ENCODE peak calls at places on chromosomes 16 and 17, in four cellular contexts. H, T, A and J are unnamed samples.

GRCh38 chr16:1048442-1049112 is 24.0 kb upstream of the SSTR5 start:
- DNase-seq in H (peak; percentile 86), T (peak; percentile 69), A (peak; percentile 72), J (peak; percentile 41)

GRCh38 chr16:88447881-88448280 is 5.2 kb upstream of the ZFPM1 start:
- DNase-seq in H (no peak), T (no peak), A (no peak), J (no peak)

GRCh38 chr17:82267575-82268379 is 5.7 kb downstream of the CSNK1D start:
- DNase-seq in H (no peak), T (peak; percentile 66), A (peak; percentile 69), J (no peak)

GRCh38 chr17:48244121-48244711 is 136.7 kb downstream of the SNX11 start:
- DNase-seq in H (no peak), T (no peak), A (peak; percentile 27), J (no peak)

GRCh38 chr16:75252946-75253911 is 1.8 kb upstream of the BCAR1 start:
- DNase-seq in H (peak; percentile 85), T (no peak), A (no peak), J (peak; percentile 80)

GRCh38 chr17:6070280-6070894 is at the start of gene WSCD1:
- DNase-seq in H (peak; percentile 33), T (peak; percentile 87), A (no peak), J (no peak)

GRCh38 chr16:50261707-50262235 is 4.6 kb upstream of the ADCY7 start:
- DNase-seq in H (no peak), T (no peak), A (no peak), J (no peak)

GRCh38 chr17:39757931-39758873 is 20.5 kb downstream of the GRB7 start:
- DNase-seq in H (no peak), T (no peak), A (no peak), J (no peak)

GRCh38 chr16:10256855-10257641 is 74.8 kb upstream of the GRIN2A start:
- DNase-seq in H (peak; percentile 66), T (peak; percentile 86), A (peak; percentile 84), J (peak; percentile 9)

GRCh38 chr16:89044394-89045180 is 49.1 kb upstream of the ACSF3 start:
- DNase-seq in H (no peak), T (peak; percentile 85), A (no peak), J (no peak)

GRCh38 chr17:59842901-59843652 is 49.7 kb downstream of the TUBD1 start:
- DNase-seq in H (no peak), T (no peak), A (peak; percentile 33), J (no peak)

GRCh38 chr17:31327534-31328526 is 6.4 kb upstream of the EVI2A start:
- DNase-seq in H (no peak), T (no peak), A (no peak), J (no peak)

GRCh38 chr17:19411641-19412040 is 609 bp downstream of the RNF112 start:
- DNase-seq in H (no peak), T (peak; percentile 73), A (no peak), J (no peak)

GRCh38 chr17:42311240-42312034 is 23.1 kb downstream of the STAT5A start:
- DNase-seq in H (peak; percentile 45), T (peak; percentile 82), A (peak; percentile 84), J (no peak)

GRCh38 chr17:61511480-61512182 is 59.4 kb downstream of the TBX4 start:
- DNase-seq in H (no peak), T (no peak), A (no peak), J (no peak)

GRCh38 chr17:76270770-76271668 is 5.9 kb downstream of the UBALD2 start:
- DNase-seq in H (no peak), T (peak; percentile 40), A (no peak), J (no peak)

GRCh38 chr17:76267051-76267576 is 2.0 kb downstream of the UBALD2 start:
- DNase-seq in H (no peak), T (no peak), A (no peak), J (no peak)

GRCh38 chr17:76268015-76268749 is 3.0 kb downstream of the UBALD2 start:
- DNase-seq in H (no peak), T (peak; percentile 39), A (peak; percentile 87), J (no peak)

GRCh38 chr17:76270127-76270592 is 5.0 kb downstream of the UBALD2 start:
- DNase-seq in H (no peak), T (peak; percentile 47), A (peak; percentile 77), J (no peak)

GRCh38 chr17:76268991-76269981 is 4.1 kb downstream of the UBALD2 start:
- DNase-seq in H (no peak), T (peak; percentile 44), A (peak; percentile 67), J (no peak)
- TF ChIP-seq USF2 in H (no peak), T (no peak), A (no peak), J (no peak)

DNA sequence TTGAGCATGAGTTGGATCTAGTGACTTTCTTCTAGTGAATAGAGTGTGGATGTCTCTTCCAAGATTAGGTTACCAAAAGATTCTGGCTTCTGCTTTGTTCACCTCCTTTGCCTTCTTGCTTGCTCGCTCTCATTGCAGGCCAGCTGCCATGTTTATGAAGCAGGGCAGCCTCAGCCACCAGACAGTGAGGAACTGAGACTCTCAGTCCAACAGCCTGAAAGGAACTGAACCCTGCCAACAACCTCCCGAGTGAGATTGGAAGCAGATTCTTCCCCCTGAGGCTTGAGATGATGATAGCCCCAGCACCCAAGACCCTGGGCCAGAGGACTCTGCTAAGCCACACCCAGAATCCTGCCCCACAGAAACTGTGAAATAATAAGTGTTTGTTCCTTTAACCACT is 48.4 kb downstream of the NOG start:
- DNase-seq in H (no peak), T (no peak), A (no peak), J (no peak)
- TF ChIP-seq TEAD4 in H (no peak), T (no peak), A (no peak), J (no peak)

GRCh38 chr17:9801505-9801904 is 10.1 kb upstream of the DHRS7C start:
- DNase-seq in H (no peak), T (no peak), A (no peak), J (no peak)

GRCh38 chr17:9802701-9803100 is 11.3 kb upstream of the DHRS7C start:
- DNase-seq in H (no peak), T (no peak), A (no peak), J (no peak)

GRCh38 chr17:9798724-9799123 is 7.3 kb upstream of the DHRS7C start:
- DNase-seq in H (no peak), T (no peak), A (no peak), J (no peak)

GRCh38 chr17:9805769-9806168 is 14.4 kb upstream of the DHRS7C start:
- DNase-seq in H (no peak), T (no peak), A (no peak), J (no peak)

GRCh38 chr17:9802294-9802693 is 10.9 kb upstream of the DHRS7C start:
- DNase-seq in H (peak; percentile 12), T (no peak), A (no peak), J (no peak)
- TF ChIP-seq USF2 in H (no peak), T (no peak), A (no peak), J (no peak)

GRCh38 chr17:10051112-10051511 is 146.0 kb upstream of the RCVRN start:
- DNase-seq in H (no peak), T (no peak), A (no peak), J (no peak)

GRCh38 chr17:10052414-10052813 is 146.0 kb downstream of the GAS7 start:
- DNase-seq in H (no peak), T (no peak), A (no peak), J (no peak)

GRCh38 chr17:10048951-10049350 is 143.9 kb upstream of the RCVRN start:
- DNase-seq in H (no peak), T (no peak), A (no peak), J (no peak)

GRCh38 chr17:10053976-10054551 is 144.3 kb downstream of the GAS7 start:
- DNase-seq in H (no peak), T (no peak), A (no peak), J (no peak)

DNA sequence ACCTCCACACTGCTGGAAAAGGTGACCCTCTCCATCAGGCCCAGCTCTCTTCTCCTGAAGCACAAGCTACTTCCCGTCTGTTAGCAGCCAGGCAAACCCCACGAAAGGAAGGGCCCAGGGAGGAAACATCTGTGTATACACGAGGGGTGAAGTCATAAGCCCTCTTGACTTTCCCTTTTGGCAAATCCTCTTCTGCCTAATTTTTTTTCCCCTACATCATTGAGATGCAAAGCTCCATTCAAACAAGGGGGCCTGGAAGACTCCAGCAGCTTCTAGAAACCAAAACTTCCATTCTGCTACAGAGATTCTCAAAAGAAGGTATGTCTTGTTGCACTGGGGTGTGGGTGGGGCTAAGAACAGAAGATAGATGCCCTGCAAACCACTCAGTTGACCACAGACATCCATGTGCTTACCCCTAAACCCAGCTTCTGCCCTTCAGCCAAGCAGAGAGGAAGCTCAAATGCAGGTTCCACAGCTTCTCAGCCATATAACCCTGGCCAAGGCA is 145.6 kb upstream of the RCVRN start:
- DNase-seq in H (no peak), T (no peak), A (no peak), J (no peak)
- TF ChIP-seq TEAD4 in H (no peak), T (no peak), A (no peak), J (no peak)

DNA sequence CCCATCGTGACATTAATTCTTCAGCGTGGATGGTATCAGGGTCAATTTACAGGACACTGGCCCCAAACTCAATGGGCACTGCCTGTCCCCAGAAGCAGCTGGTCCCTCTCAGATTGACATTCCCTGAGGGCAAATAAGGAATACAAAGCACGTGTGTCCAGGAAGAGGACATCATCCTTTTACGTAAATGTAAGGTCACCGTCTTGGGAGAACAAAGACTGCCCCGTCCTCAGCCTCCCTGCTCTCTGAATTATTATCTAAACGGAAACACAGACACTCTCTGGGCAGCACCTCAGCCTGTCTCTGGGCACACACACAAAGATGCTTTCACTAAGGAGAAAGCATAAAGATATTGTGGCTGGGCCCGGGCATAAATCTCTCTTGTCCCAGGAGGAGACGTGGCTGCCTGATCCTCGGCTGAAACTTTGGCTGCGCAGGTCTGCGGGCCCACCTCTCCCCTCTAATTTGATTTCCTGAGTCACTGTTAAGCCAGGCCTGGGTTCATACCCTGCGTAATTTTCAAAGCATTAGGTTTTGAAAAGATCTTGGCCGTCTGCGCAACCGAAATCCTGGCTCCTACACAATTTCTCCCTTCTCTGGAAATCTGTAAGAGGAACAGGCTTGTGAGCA is 5.0 kb downstream of the KCNG4 start:
- DNase-seq in H (no peak), T (peak; percentile 70), A (no peak), J (no peak)
- TF ChIP-seq USF2 in H (no peak), T (no peak), A (no peak), J (no peak)

DNA sequence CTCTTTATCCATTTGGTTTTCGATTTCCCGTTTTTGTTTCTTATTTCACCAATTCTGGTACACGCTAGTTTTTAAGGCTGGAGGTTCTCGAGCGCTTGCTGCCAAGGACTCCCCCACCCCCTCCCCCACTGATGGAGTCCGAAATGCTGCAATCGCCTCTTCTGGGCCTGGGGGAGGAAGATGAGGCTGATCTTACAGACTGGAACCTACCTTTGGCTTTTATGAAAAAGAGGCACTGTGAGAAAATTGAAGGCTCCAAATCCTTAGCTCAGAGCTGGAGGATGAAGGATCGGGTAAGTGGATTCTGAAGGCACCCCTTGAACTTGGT is 825 bp downstream of the RPTOR start:
- DNase-seq in H (no peak), T (no peak), A (peak; percentile 63), J (no peak)
- TF ChIP-seq TEAD4 in H (no peak), T (no peak), A (no peak), J (no peak)